ENCODE peak calls at places on chromosomes 4 and X, in five cellular contexts. One of them, this sample, is unnamed.
A peak's percentile ranks its signal among the peaks of the same experiment; 100 is the strongest.

GRCh38 chrX:15373986-15374385 is 10.2 kb downstream of the VEGFD start:
- DNase-seq in sciatic nerve: no peak
- DNase-seq in CD4-positive, CD25-positive, alpha-beta regulatory T cell: no peak
- DNase-seq in GM12878: no peak
- DNase-seq in NCI-H2081 treated with DMSO at 0.1 percent for 48 hours: no peak
- DNase-seq in this sample: no peak

GRCh38 chrX:25523574-25523973 is 507.8 kb upstream of the ARX start:
- DNase-seq in sciatic nerve: no peak
- DNase-seq in CD4-positive, CD25-positive, alpha-beta regulatory T cell: no peak
- DNase-seq in GM12878: no peak
- DNase-seq in NCI-H2081 treated with DMSO at 0.1 percent for 48 hours: peak; percentile 47
- DNase-seq in this sample: no peak

GRCh38 chr4:17347445-17347844 is 164.4 kb downstream of the QDPR start:
- DNase-seq in sciatic nerve: no peak
- DNase-seq in CD4-positive, CD25-positive, alpha-beta regulatory T cell: peak; percentile 3
- DNase-seq in GM12878: no peak
- DNase-seq in NCI-H2081 treated with DMSO at 0.1 percent for 48 hours: no peak
- DNase-seq in this sample: no peak

GRCh38 chr4:41746440-41747229 is 1.9 kb downstream of the PHOX2B start:
- DNase-seq in sciatic nerve: no peak
- DNase-seq in CD4-positive, CD25-positive, alpha-beta regulatory T cell: no peak
- DNase-seq in GM12878: no peak
- DNase-seq in NCI-H2081 treated with DMSO at 0.1 percent for 48 hours: no peak
- DNase-seq in this sample: no peak

GRCh38 chr4:94889961-94890360 is 132.2 kb downstream of the BMPR1B start:
- DNase-seq in sciatic nerve: no peak
- DNase-seq in CD4-positive, CD25-positive, alpha-beta regulatory T cell: no peak
- DNase-seq in GM12878: no peak
- DNase-seq in NCI-H2081 treated with DMSO at 0.1 percent for 48 hours: no peak
- DNase-seq in this sample: no peak

GRCh38 chrX:150569155-150569477 is 695 bp downstream of the MTM1 start:
- DNase-seq in sciatic nerve: no peak
- DNase-seq in CD4-positive, CD25-positive, alpha-beta regulatory T cell: peak; percentile 63
- DNase-seq in GM12878: no peak
- DNase-seq in NCI-H2081 treated with DMSO at 0.1 percent for 48 hours: no peak
- DNase-seq in this sample: peak; percentile 22

GRCh38 chrX:136397001-136397400 is 90.7 kb upstream of the BRS3 start:
- DNase-seq in sciatic nerve: no peak
- DNase-seq in CD4-positive, CD25-positive, alpha-beta regulatory T cell: no peak
- DNase-seq in GM12878: no peak
- DNase-seq in NCI-H2081 treated with DMSO at 0.1 percent for 48 hours: no peak
- DNase-seq in this sample: no peak

GRCh38 chr4:101954975-101955678 is 164.6 kb downstream of the BANK1 start:
- DNase-seq in sciatic nerve: no peak
- DNase-seq in CD4-positive, CD25-positive, alpha-beta regulatory T cell: no peak
- DNase-seq in GM12878: no peak
- DNase-seq in NCI-H2081 treated with DMSO at 0.1 percent for 48 hours: no peak
- DNase-seq in this sample: no peak

GRCh38 chr4:137905930-137906329 is 336.2 kb downstream of the SLC7A11 start:
- DNase-seq in sciatic nerve: no peak
- DNase-seq in CD4-positive, CD25-positive, alpha-beta regulatory T cell: no peak
- DNase-seq in GM12878: no peak
- DNase-seq in NCI-H2081 treated with DMSO at 0.1 percent for 48 hours: no peak
- DNase-seq in this sample: no peak

GRCh38 chr4:102308032-102308799 is 37.1 kb downstream of the SLC39A8 start:
- DNase-seq in sciatic nerve: no peak
- DNase-seq in CD4-positive, CD25-positive, alpha-beta regulatory T cell: no peak
- DNase-seq in GM12878: no peak
- DNase-seq in NCI-H2081 treated with DMSO at 0.1 percent for 48 hours: no peak
- DNase-seq in this sample: no peak

GRCh38 chr4:107997001-107997788 is 7.5 kb downstream of the HADH start:
- DNase-seq in sciatic nerve: no peak
- DNase-seq in CD4-positive, CD25-positive, alpha-beta regulatory T cell: no peak
- DNase-seq in GM12878: no peak
- DNase-seq in NCI-H2081 treated with DMSO at 0.1 percent for 48 hours: no peak
- DNase-seq in this sample: no peak

GRCh38 chrX:30613736-30614135 is 36.2 kb upstream of the TASL start:
- DNase-seq in sciatic nerve: no peak
- DNase-seq in CD4-positive, CD25-positive, alpha-beta regulatory T cell: no peak
- DNase-seq in GM12878: no peak
- DNase-seq in NCI-H2081 treated with DMSO at 0.1 percent for 48 hours: no peak
- DNase-seq in this sample: no peak

GRCh38 chr4:139576219-139576618 is 20.2 kb upstream of the SETD7 start:
- DNase-seq in sciatic nerve: no peak
- DNase-seq in CD4-positive, CD25-positive, alpha-beta regulatory T cell: no peak
- DNase-seq in GM12878: no peak
- DNase-seq in NCI-H2081 treated with DMSO at 0.1 percent for 48 hours: no peak
- DNase-seq in this sample: no peak

GRCh38 chr4:83386931-83387897 is 52.6 kb upstream of the HPSE start:
- DNase-seq in sciatic nerve: no peak
- DNase-seq in CD4-positive, CD25-positive, alpha-beta regulatory T cell: no peak
- DNase-seq in GM12878: no peak
- DNase-seq in NCI-H2081 treated with DMSO at 0.1 percent for 48 hours: no peak
- DNase-seq in this sample: no peak

GRCh38 chr4:762211-763190 is 56.9 kb downstream of the PCGF3 start:
- DNase-seq in sciatic nerve: peak; percentile 55
- DNase-seq in CD4-positive, CD25-positive, alpha-beta regulatory T cell: no peak
- DNase-seq in GM12878: no peak
- DNase-seq in NCI-H2081 treated with DMSO at 0.1 percent for 48 hours: no peak
- DNase-seq in this sample: no peak

This sample was measured in effector CD4-positive, alpha-beta T cell.